ENCODE peak calls at places on chromosomes 1 and 21, in ten cellular contexts. I is skeletal muscle cell; O is HEK293T; T is activated naive CD4-positive, alpha-beta T cell treated with anti-CD3 and anti-CD28 coated beads for 36 hours; V is effector memory CD8-positive, alpha-beta T cell; Y is lower lobe of right lung; J is activated CD4-positive, alpha-beta T cell treated with anti-CD3 and anti-CD28 coated beads, Interleukin-2, amount 10 ng/mL, durations not matched to agents 7 days and 5 days; Z is hippocampal formation; B is left kidney; U is Panc1. K is an unnamed sample.
A peak's percentile ranks its signal among the peaks of the same experiment; 100 is the strongest.

GRCh38 chr1:170586321-170586855 is 54.4 kb downstream of the GORAB start:
- DNase-seq in I (no peak), O (no peak), T (no peak), V (no peak), Y (no peak), J (no peak), Z (no peak), B (no peak), U (no peak), K (peak; percentile 63)

GRCh38 chr1:160486453-160486852 is 36.6 kb downstream of the SLAMF6 start:
- DNase-seq in I (no peak), O (no peak), T (no peak), V (no peak), Y (no peak), J (no peak), Z (no peak), B (no peak), U (no peak), K (no peak)

GRCh38 chr1:156214024-156214748 is 1.4 kb downstream of the PMF1 start:
- DNase-seq in I (no peak), O (no peak), T (peak; percentile 74), V (no peak), Y (no peak), J (no peak), Z (no peak), B (no peak), U (no peak), K (no peak)

GRCh38 chr1:230152999-230153398 is 86.0 kb downstream of the GALNT2 start:
- DNase-seq in I (no peak), O (no peak), T (no peak), V (no peak), Y (no peak), J (no peak), Z (no peak), B (no peak), U (no peak), K (no peak)

GRCh38 chr1:148389027-148389339 is 94.1 kb downstream of the PPIAL4G start:
- DNase-seq in I (no peak), O (no peak), T (no peak), V (no peak), Y (no peak), J (no peak), Z (no peak), B (no peak), U (no peak), K (no peak)

GRCh38 chr1:212916395-212917133 is 33.8 kb upstream of the VASH2 start:
- DNase-seq in I (peak; percentile 39), O (no peak), T (no peak), V (no peak), Y (peak; percentile 83), J (no peak), Z (peak; percentile 38), B (peak; percentile 93), U (no peak), K (peak; percentile 24)

GRCh38 chr1:186849271-186849671 is 20.5 kb downstream of the PLA2G4A start:
- DNase-seq in I (no peak), O (no peak), T (no peak), V (no peak), Y (no peak), J (no peak), Z (peak; percentile 13), B (no peak), U (no peak), K (no peak)

GRCh38 chr1:230292739-230293720 is 133.1 kb downstream of the PGBD5 start:
- DNase-seq in I (no peak), O (no peak), T (no peak), V (no peak), Y (no peak), J (no peak), Z (no peak), B (peak; percentile 20), U (no peak), K (no peak)

GRCh38 chr1:104018922-104019674 is 269.4 kb downstream of the AMY1C start:
- DNase-seq in I (no peak), O (no peak), T (no peak), V (no peak), Y (no peak), J (no peak), Z (no peak), B (no peak), U (no peak), K (no peak)

GRCh38 chr1:247548092-247548491 is 842 bp upstream of the GCSAML start:
- DNase-seq in I (no peak), O (no peak), T (no peak), V (no peak), Y (no peak), J (no peak), Z (no peak), B (no peak), U (no peak), K (no peak)

GRCh38 chr1:11602981-11603380 is 51.2 kb downstream of the FBXO2 start:
- DNase-seq in I (no peak), O (no peak), T (no peak), V (no peak), Y (no peak), J (no peak), Z (no peak), B (no peak), U (no peak), K (no peak)

GRCh38 chr21:37450385-37451044 is 83.9 kb downstream of the DYRK1A start:
- DNase-seq in I (no peak), O (no peak), T (peak; percentile 15), V (no peak), Y (no peak), J (no peak), Z (no peak), B (no peak), U (no peak), K (no peak)

GRCh38 chr1:197327776-197328364 is 59.8 kb downstream of the CRB1 start:
- DNase-seq in I (no peak), O (no peak), T (no peak), V (no peak), Y (no peak), J (no peak), Z (no peak), B (peak; percentile 21), U (no peak), K (no peak)

GRCh38 chr1:37177230-37177864 is 143.0 kb upstream of the GRIK3 start:
- DNase-seq in I (no peak), O (peak; percentile 39), T (peak; percentile 42), V (no peak), Y (peak; percentile 53), J (peak; percentile 33), Z (no peak), B (peak; percentile 55), U (peak; percentile 18), K (no peak)

GRCh38 chr1:115113781-115114180 is 24.5 kb upstream of the TSPAN2 start:
- DNase-seq in I (no peak), O (no peak), T (no peak), V (no peak), Y (no peak), J (no peak), Z (no peak), B (no peak), U (no peak), K (no peak)

GRCh38 chr1:160741092-160741501 is 2.0 kb downstream of the SLAMF7 start:
- DNase-seq in I (no peak), O (no peak), T (peak; percentile 28), V (no peak), Y (no peak), J (no peak), Z (no peak), B (no peak), U (no peak), K (no peak)

GRCh38 chr1:31216016-31216415 is 23.7 kb downstream of the NKAIN1 start:
- DNase-seq in I (peak; percentile 7), O (no peak), T (no peak), V (no peak), Y (no peak), J (no peak), Z (no peak), B (peak; percentile 80), U (no peak), K (no peak)

GRCh38 chr1:222048030-222048632 is 306.2 kb upstream of the DUSP10 start:
- DNase-seq in I (no peak), O (no peak), T (no peak), V (no peak), Y (no peak), J (no peak), Z (no peak), B (no peak), U (no peak), K (no peak)

GRCh38 chr1:231485029-231485784 is 43.3 kb upstream of the TSNAX start:
- DNase-seq in I (peak; percentile 5), O (no peak), T (no peak), V (no peak), Y (no peak), J (no peak), Z (no peak), B (no peak), U (no peak), K (no peak)

GRCh38 chr21:45396620-45396995 is 8.4 kb upstream of the COL18A1 start:
- DNase-seq in I (no peak), O (no peak), T (no peak), V (no peak), Y (peak; percentile 7), J (no peak), Z (no peak), B (no peak), U (no peak), K (no peak)

GRCh38 chr1:237342730-237343129 is 300.7 kb downstream of the RYR2 start:
- DNase-seq in I (no peak), O (no peak), T (no peak), V (no peak), Y (no peak), J (no peak), Z (no peak), B (no peak), U (no peak), K (no peak)

GRCh38 chr1:152623203-152623844 is 421 bp upstream of the LCE3A start:
- DNase-seq in I (no peak), O (peak; percentile 69), T (peak; percentile 22), V (no peak), Y (no peak), J (peak; percentile 13), Z (no peak), B (peak; percentile 14), U (no peak), K (no peak)

GRCh38 chr1:58586296-58586695 is 9.2 kb upstream of the TACSTD2 start:
- DNase-seq in I (peak; percentile 52), O (no peak), T (no peak), V (no peak), Y (no peak), J (no peak), Z (no peak), B (no peak), U (no peak), K (no peak)

GRCh38 chr1:16921391-16922185 is at the start of gene CROCC:
- DNase-seq in I (no peak), O (no peak), T (peak; percentile 76), V (peak; percentile 35), Y (peak; percentile 48), J (peak; percentile 57), Z (no peak), B (peak; percentile 93), U (no peak), K (peak; percentile 75)

GRCh38 chr1:76281306-76281705 is 206.8 kb downstream of the ST6GALNAC3 start:
- DNase-seq in I (no peak), O (no peak), T (no peak), V (no peak), Y (no peak), J (no peak), Z (peak; percentile 14), B (no peak), U (no peak), K (no peak)

GRCh38 chr1:78519446-78519845 is 28.7 kb downstream of the PTGFR start:
- DNase-seq in I (no peak), O (no peak), T (no peak), V (no peak), Y (no peak), J (no peak), Z (no peak), B (no peak), U (no peak), K (no peak)

GRCh38 chr1:24609949-24610517 is 33.1 kb upstream of the SRRM1 start:
- DNase-seq in I (no peak), O (no peak), T (no peak), V (no peak), Y (no peak), J (no peak), Z (no peak), B (no peak), U (no peak), K (no peak)

GRCh38 chr1:20115479-20115878 is 3.9 kb downstream of the PLA2G2D start:
- DNase-seq in I (no peak), O (no peak), T (no peak), V (no peak), Y (no peak), J (no peak), Z (no peak), B (no peak), U (no peak), K (no peak)

K was measured in neuronal stem cell.